ENCODE peak calls at places on chromosomes 5 and 9, in four cellular contexts. E is MM.1S, I is endodermal cell, C is glutamatergic neuron. J is an unnamed sample.

GRCh38 chr5:58299266-58299665 is 160.6 kb downstream of the PLK2 start:
- DNase-seq in E (no peak), C (no peak), I (no peak), J (no peak)

GRCh38 chr5:139668064-139668880 is 20.1 kb downstream of the CXXC5 start:
- DNase-seq in E (peak; percentile 77), C (peak; percentile 61), I (peak; percentile 83), J (peak; percentile 65)

GRCh38 chr9:95484225-95484624 is 32.5 kb downstream of the PTCH1 start:
- DNase-seq in C (no peak), E (no peak), I (no peak), J (no peak)

GRCh38 chr5:19734706-19735240 is 253.2 kb downstream of the CDH18 start:
- DNase-seq in C (no peak), I (no peak), E (no peak), J (no peak)

GRCh38 chr5:63555874-63556273 is 406.4 kb downstream of the HTR1A start:
- DNase-seq in I (no peak), C (no peak), E (no peak), J (no peak)

GRCh38 chr9:133396952-133397351 is 20.8 kb downstream of the STKLD1 start:
- DNase-seq in I (peak; percentile 90), E (no peak), C (peak; percentile 53), J (no peak)

GRCh38 chr9:128245293-128246151 is 30.3 kb downstream of the GOLGA2 start:
- DNase-seq in I (peak; percentile 76), E (no peak), C (no peak), J (peak; percentile 64)

GRCh38 chr9:69120380-69121154 is 53.5 kb upstream of the TJP2 start:
- DNase-seq in E (no peak), I (peak; percentile 95), C (no peak), J (no peak)

GRCh38 chr5:73376618-73377170 is 71.9 kb downstream of the FOXD1 start:
- DNase-seq in C (no peak), E (no peak), I (no peak), J (peak; percentile 71)

GRCh38 chr9:85212209-85212608 is 529.5 kb downstream of the AGTPBP1 start:
- DNase-seq in E (no peak), C (no peak), I (no peak), J (no peak)

DNA sequence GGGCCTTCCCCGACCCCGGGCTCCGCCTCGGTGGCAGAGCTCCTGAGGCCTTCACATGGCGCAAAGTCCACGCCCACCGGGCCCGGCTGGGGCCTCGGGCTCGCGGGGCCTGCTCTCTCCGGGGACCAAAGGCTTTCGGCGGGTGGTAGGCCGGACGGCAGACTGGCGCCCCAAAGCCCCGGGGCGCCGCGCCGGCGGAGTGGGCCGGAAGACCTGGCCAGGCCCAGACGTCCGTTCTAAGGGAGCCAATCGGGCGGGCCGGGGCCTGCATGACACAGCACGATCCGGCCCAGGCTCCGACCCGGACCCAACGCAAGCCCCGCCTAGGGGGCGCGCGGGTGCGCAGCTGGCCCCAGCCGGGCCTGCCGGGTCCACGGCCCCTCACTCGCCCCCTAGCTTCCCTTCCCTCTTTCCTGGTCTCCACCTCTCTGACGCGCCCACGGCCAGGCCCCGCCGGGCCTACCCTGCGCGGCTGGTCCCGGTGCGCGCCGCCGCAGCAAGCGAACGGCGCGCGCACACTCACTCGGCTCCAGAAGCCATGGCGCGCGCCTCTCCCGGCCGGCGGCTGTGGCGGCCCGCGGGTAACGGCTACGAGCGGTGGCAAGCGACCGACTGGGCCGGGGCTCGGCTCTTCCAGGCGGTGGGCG is 488 bp downstream of the VCP start:
- DNase-seq in E (peak; percentile 79), I (peak; percentile 92), C (peak; percentile 79), J (peak; percentile 80)
- TF ChIP-seq CTCF in E (no peak), I (peak; percentile 68), C (no peak), J (peak; percentile 79)

GRCh38 chr9:132049900-132050299 is 29.8 kb downstream of the MED27 start:
- DNase-seq in C (no peak), I (no peak), E (no peak), J (no peak)

GRCh38 chr9:132046456-132046855 is 33.2 kb downstream of the MED27 start:
- DNase-seq in C (no peak), E (no peak), I (no peak), J (no peak)

GRCh38 chr9:132054024-132054423 is 25.6 kb downstream of the MED27 start:
- DNase-seq in E (no peak), C (no peak), I (no peak), J (no peak)

GRCh38 chr9:132048191-132048590 is 31.5 kb downstream of the MED27 start:
- DNase-seq in I (no peak), E (no peak), C (no peak), J (no peak)

GRCh38 chr9:132049323-132049882 is 30.3 kb downstream of the MED27 start:
- DNase-seq in I (no peak), E (no peak), C (no peak), J (no peak)
- TF ChIP-seq CTCF in I (no peak), E (no peak), C (no peak), J (no peak)

DNA sequence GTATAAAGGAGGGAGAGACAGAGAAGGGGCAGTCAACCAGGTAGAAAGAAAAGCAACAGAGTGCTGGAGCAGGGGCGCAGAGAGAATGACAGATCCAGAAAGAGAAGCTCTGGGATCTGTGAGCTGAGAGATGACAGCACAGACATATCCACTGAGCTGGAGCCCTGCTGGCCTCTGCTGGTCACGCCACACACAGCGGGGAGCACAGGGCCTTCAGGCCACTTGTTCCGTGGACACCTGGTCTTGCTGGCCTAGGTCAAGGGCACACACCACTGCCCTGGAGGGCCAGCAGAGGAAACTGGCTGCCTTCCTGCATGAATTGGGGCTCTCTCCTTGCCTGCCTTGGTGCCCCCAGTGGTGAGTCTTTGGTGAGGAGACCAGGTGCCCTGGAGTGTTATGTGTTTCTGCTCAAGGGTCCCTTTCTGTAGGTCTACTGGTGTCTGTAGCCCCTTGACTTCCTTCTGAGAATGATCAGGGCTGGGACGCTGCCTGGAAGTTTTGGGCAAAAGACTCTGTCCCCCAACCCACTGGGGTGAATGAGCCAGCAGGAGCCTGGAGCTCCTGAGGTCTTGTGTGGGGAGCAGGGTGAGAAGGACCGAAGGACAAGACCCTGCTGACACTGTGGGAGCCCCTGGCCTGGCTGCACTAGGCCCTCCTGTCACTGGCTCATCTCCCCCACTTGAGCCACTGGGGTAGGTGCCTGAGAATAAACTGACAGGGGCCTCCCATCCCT is 59.2 kb upstream of the ADAMTS2 start:
- DNase-seq in C (no peak), I (peak; percentile 33), E (no peak), J (peak; percentile 45)
- TF ChIP-seq CTCF in C (no peak), I (peak; percentile 43), E (no peak), J (peak; percentile 75)

GRCh38 chr5:149123211-149123610 is 18.1 kb upstream of the ABLIM3 start:
- DNase-seq in I (no peak), C (no peak), E (no peak), J (no peak)

GRCh38 chr5:149128023-149128875 is 13.0 kb upstream of the ABLIM3 start:
- DNase-seq in E (peak; percentile 17), I (peak; percentile 87), C (peak; percentile 71), J (no peak)

GRCh38 chr5:149127394-149127955 is 13.8 kb upstream of the ABLIM3 start:
- DNase-seq in E (no peak), I (no peak), C (no peak), J (no peak)

GRCh38 chr5:149126898-149127297 is 14.4 kb upstream of the ABLIM3 start:
- DNase-seq in E (no peak), I (no peak), C (no peak), J (no peak)

DNA sequence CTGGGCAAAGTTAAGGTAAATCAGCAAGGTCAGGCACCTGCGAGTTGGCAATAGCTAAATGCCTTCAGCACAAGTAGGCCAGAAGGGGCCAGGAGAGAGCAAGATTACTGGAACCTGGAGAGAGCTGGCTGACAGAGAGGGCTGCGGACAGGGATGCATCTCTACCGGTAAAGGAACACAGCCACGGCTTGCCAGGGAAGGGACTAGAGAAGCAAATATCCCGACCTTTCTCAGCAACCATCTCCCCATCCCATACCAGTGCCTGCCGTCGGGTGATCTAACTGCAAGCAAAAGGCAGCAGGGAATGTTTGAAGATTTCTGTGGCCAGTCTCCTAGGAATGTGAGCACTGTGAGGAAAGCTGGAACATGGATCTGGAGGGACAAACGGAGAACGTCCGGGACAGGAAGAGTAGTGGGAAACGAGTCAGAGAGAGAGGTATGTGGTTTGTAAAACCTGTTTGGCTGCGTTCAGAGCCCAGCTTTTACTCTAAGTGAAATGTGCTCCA is 15.9 kb upstream of the ABLIM3 start:
- DNase-seq in E (no peak), I (peak; percentile 90), C (peak; percentile 18), J (no peak)
- TF ChIP-seq CTCF in E (no peak), I (peak; percentile 79), C (no peak), J (peak; percentile 51)

GRCh38 chr9:111527347-111527746 is 2.4 kb downstream of the ZNF483 start:
- DNase-seq in I (no peak), E (no peak), C (no peak), J (no peak)
- TF ChIP-seq CTCF in I (no peak), E (no peak), C (no peak), J (no peak)

DNA sequence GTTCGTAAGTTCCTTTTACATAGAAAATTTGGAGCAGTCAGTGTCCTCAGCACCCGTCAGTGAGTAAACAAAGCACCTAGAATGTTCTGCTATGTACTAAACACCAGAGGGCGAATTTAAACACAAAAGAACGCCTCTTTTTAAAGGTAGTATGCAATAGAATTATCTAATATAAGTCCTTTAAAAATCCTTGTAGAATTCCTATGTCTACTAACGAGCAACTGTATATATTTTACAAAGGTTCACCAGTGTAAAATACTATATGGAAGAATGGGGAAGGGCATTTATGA is 499 bp upstream of the TMEM232 start:
- DNase-seq in I (no peak), C (no peak), E (peak; percentile 52), J (no peak)
- TF ChIP-seq CTCF in I (peak; percentile 66), C (no peak), E (peak; percentile 44), J (peak; percentile 42)